ENCODE peak calls at places on chromosome 16, in five cellular contexts. One of them, this sample, is unnamed.

GRCh38 chr16:55040366-55041086 is 109.9 kb downstream of the IRX5 start:
- DNase-seq in sigmoid colon: peak
- DNase-seq in GM12892: no peak
- DNase-seq in lower leg skin: no peak
- DNase-seq in body of pancreas: no peak
- DNase-seq in this sample: no peak

GRCh38 chr16:79747688-79748087 is 147.2 kb upstream of the MAF start:
- DNase-seq in GM12892: no peak
- DNase-seq in body of pancreas: no peak
- DNase-seq in lower leg skin: no peak
- DNase-seq in sigmoid colon: no peak
- DNase-seq in this sample: no peak

GRCh38 chr16:89090669-89091426 is 2.8 kb upstream of the ACSF3 start:
- DNase-seq in lower leg skin: no peak
- DNase-seq in body of pancreas: no peak
- DNase-seq in sigmoid colon: no peak
- DNase-seq in GM12892: no peak
- DNase-seq in this sample: no peak

GRCh38 chr16:47310792-47311211 is 150.1 kb downstream of the ITFG1 start:
- DNase-seq in sigmoid colon: no peak
- DNase-seq in GM12892: no peak
- DNase-seq in lower leg skin: no peak
- DNase-seq in body of pancreas: no peak
- DNase-seq in this sample: no peak

GRCh38 chr16:10080031-10080772 is 102.0 kb downstream of the GRIN2A start:
- DNase-seq in GM12892: no peak
- DNase-seq in lower leg skin: no peak
- DNase-seq in sigmoid colon: peak
- DNase-seq in body of pancreas: peak
- DNase-seq in this sample: no peak

GRCh38 chr16:87757841-87758426 is 7.9 kb downstream of the KLHDC4 start:
- DNase-seq in sigmoid colon: no peak
- DNase-seq in body of pancreas: no peak
- DNase-seq in lower leg skin: no peak
- DNase-seq in GM12892: no peak
- DNase-seq in this sample: no peak

GRCh38 chr16:13940397-13940933 is 20.5 kb downstream of the ERCC4 start:
- DNase-seq in body of pancreas: peak
- DNase-seq in lower leg skin: no peak
- DNase-seq in GM12892: no peak
- DNase-seq in sigmoid colon: no peak
- DNase-seq in this sample: no peak

GRCh38 chr16:11535494-11535893 is 51.2 kb downstream of the LITAF start:
- DNase-seq in body of pancreas: no peak
- DNase-seq in sigmoid colon: no peak
- DNase-seq in lower leg skin: peak
- DNase-seq in GM12892: no peak
- DNase-seq in this sample: no peak

GRCh38 chr16:65543781-65544740 is 422.2 kb upstream of the CDH11 start:
- DNase-seq in GM12892: no peak
- DNase-seq in sigmoid colon: no peak
- DNase-seq in body of pancreas: no peak
- DNase-seq in lower leg skin: no peak
- DNase-seq in this sample: no peak

GRCh38 chr16:20203277-20203676 is 124.0 kb downstream of the GP2 start:
- DNase-seq in GM12892: no peak
- DNase-seq in sigmoid colon: no peak
- DNase-seq in body of pancreas: no peak
- DNase-seq in lower leg skin: no peak
- DNase-seq in this sample: no peak

GRCh38 chr16:57621521-57622268 is 6.7 kb upstream of the ADGRG1 start:
- DNase-seq in lower leg skin: no peak
- DNase-seq in sigmoid colon: peak
- DNase-seq in body of pancreas: peak
- DNase-seq in GM12892: no peak
- DNase-seq in this sample: no peak

GRCh38 chr16:52435573-52435972 is 111.4 kb downstream of the TOX3 start:
- DNase-seq in lower leg skin: no peak
- DNase-seq in body of pancreas: no peak
- DNase-seq in GM12892: no peak
- DNase-seq in sigmoid colon: no peak
- DNase-seq in this sample: no peak

GRCh38 chr16:57815987-57816745 is 13.9 kb upstream of the KIFC3 start:
- DNase-seq in body of pancreas: peak
- DNase-seq in sigmoid colon: peak
- DNase-seq in GM12892: no peak
- DNase-seq in lower leg skin: peak
- DNase-seq in this sample: no peak

GRCh38 chr16:50281391-50282009 is 15.1 kb downstream of the ADCY7 start:
- DNase-seq in GM12892: no peak
- DNase-seq in lower leg skin: no peak
- DNase-seq in sigmoid colon: no peak
- DNase-seq in body of pancreas: no peak
- DNase-seq in this sample: peak

GRCh38 chr16:53457670-53458069 is 23.4 kb downstream of the RBL2 start:
- DNase-seq in body of pancreas: no peak
- DNase-seq in lower leg skin: no peak
- DNase-seq in GM12892: peak
- DNase-seq in sigmoid colon: no peak
- DNase-seq in this sample: peak

GRCh38 chr16:23682181-23682580 is 3.5 kb downstream of the PLK1 start:
- DNase-seq in sigmoid colon: no peak
- DNase-seq in GM12892: no peak
- DNase-seq in lower leg skin: no peak
- DNase-seq in body of pancreas: no peak
- DNase-seq in this sample: no peak

GRCh38 chr16:68436581-68436980 is 11.7 kb downstream of the SMPD3 start:
- DNase-seq in sigmoid colon: no peak
- DNase-seq in lower leg skin: no peak
- DNase-seq in body of pancreas: no peak
- DNase-seq in GM12892: no peak
- DNase-seq in this sample: no peak

GRCh38 chr16:49352923-49353322 is 20.7 kb upstream of the C16orf78 start:
- DNase-seq in lower leg skin: no peak
- DNase-seq in GM12892: no peak
- DNase-seq in sigmoid colon: no peak
- DNase-seq in body of pancreas: no peak
- DNase-seq in this sample: no peak

GRCh38 chr16:11395008-11395948 is 50.0 kb downstream of the RMI2 start:
- DNase-seq in sigmoid colon: peak
- DNase-seq in body of pancreas: no peak
- DNase-seq in GM12892: peak
- DNase-seq in lower leg skin: no peak
- DNase-seq in this sample: peak

GRCh38 chr16:13402601-13403000 is 501.2 kb downstream of the SHISA9 start:
- DNase-seq in sigmoid colon: no peak
- DNase-seq in lower leg skin: no peak
- DNase-seq in body of pancreas: no peak
- DNase-seq in GM12892: no peak
- DNase-seq in this sample: no peak

GRCh38 chr16:68790130-68790761 is 53.1 kb upstream of the TANGO6 start:
- DNase-seq in sigmoid colon: peak
- DNase-seq in lower leg skin: no peak
- DNase-seq in GM12892: no peak
- DNase-seq in body of pancreas: peak
- DNase-seq in this sample: no peak

GRCh38 chr16:49528035-49528434 is 154.4 kb downstream of the C16orf78 start:
- DNase-seq in body of pancreas: no peak
- DNase-seq in GM12892: no peak
- DNase-seq in lower leg skin: no peak
- DNase-seq in sigmoid colon: no peak
- DNase-seq in this sample: no peak

GRCh38 chr16:49456763-49457162 is 83.2 kb downstream of the C16orf78 start:
- DNase-seq in body of pancreas: no peak
- DNase-seq in lower leg skin: no peak
- DNase-seq in sigmoid colon: peak
- DNase-seq in GM12892: no peak
- DNase-seq in this sample: no peak

GRCh38 chr16:4641876-4642275 is 17.2 kb downstream of the MGRN1 start:
- DNase-seq in body of pancreas: no peak
- DNase-seq in lower leg skin: no peak
- DNase-seq in GM12892: no peak
- DNase-seq in sigmoid colon: no peak
- DNase-seq in this sample: no peak

GRCh38 chr16:77469639-77470038 is 34.8 kb upstream of the ADAMTS18 start:
- DNase-seq in sigmoid colon: no peak
- DNase-seq in lower leg skin: no peak
- DNase-seq in GM12892: no peak
- DNase-seq in body of pancreas: no peak
- DNase-seq in this sample: no peak

GRCh38 chr16:65489531-65490023 is 367.7 kb upstream of the CDH11 start:
- DNase-seq in lower leg skin: no peak
- DNase-seq in GM12892: no peak
- DNase-seq in sigmoid colon: no peak
- DNase-seq in body of pancreas: no peak
- DNase-seq in this sample: no peak

GRCh38 chr16:67936876-67937605 is 391 bp upstream of the PSMB10 start:
- DNase-seq in sigmoid colon: no peak
- DNase-seq in body of pancreas: peak
- DNase-seq in lower leg skin: no peak
- DNase-seq in GM12892: peak
- DNase-seq in this sample: peak

GRCh38 chr16:48834576-48834975 is 224.6 kb upstream of the N4BP1 start:
- DNase-seq in body of pancreas: no peak
- DNase-seq in lower leg skin: no peak
- DNase-seq in sigmoid colon: no peak
- DNase-seq in GM12892: no peak
- DNase-seq in this sample: no peak

GRCh38 chr16:27508476-27508875 is 41.2 kb downstream of the GTF3C1 start:
- DNase-seq in lower leg skin: no peak
- DNase-seq in body of pancreas: no peak
- DNase-seq in GM12892: no peak
- DNase-seq in sigmoid colon: no peak
- DNase-seq in this sample: no peak

GRCh38 chr16:4765511-4766474 is 1.2 kb downstream of the ZNF500 start:
- DNase-seq in body of pancreas: no peak
- DNase-seq in GM12892: no peak
- DNase-seq in lower leg skin: no peak
- DNase-seq in sigmoid colon: no peak
- DNase-seq in this sample: no peak

GRCh38 chr16:7471268-7471667 is 138.6 kb downstream of the RBFOX1 start:
- DNase-seq in lower leg skin: no peak
- DNase-seq in body of pancreas: no peak
- DNase-seq in GM12892: no peak
- DNase-seq in sigmoid colon: no peak
- DNase-seq in this sample: no peak

GRCh38 chr16:80527297-80527696 is 13.5 kb upstream of the DYNLRB2 start:
- DNase-seq in lower leg skin: no peak
- DNase-seq in body of pancreas: no peak
- DNase-seq in GM12892: peak
- DNase-seq in sigmoid colon: no peak
- DNase-seq in this sample: peak

GRCh38 chr16:69566437-69567030 is 768 bp downstream of the NFAT5 start:
- DNase-seq in body of pancreas: peak
- DNase-seq in GM12892: peak
- DNase-seq in lower leg skin: peak
- DNase-seq in sigmoid colon: peak
- DNase-seq in this sample: peak

GRCh38 chr16:84194470-84195200 is 3.7 kb downstream of the ADAD2 start:
- DNase-seq in GM12892: no peak
- DNase-seq in lower leg skin: no peak
- DNase-seq in body of pancreas: no peak
- DNase-seq in sigmoid colon: no peak
- DNase-seq in this sample: no peak

GRCh38 chr16:66910175-66910940 is 8.3 kb downstream of the CDH16 start:
- DNase-seq in body of pancreas: no peak
- DNase-seq in lower leg skin: no peak
- DNase-seq in sigmoid colon: no peak
- DNase-seq in GM12892: no peak
- DNase-seq in this sample: no peak
- TF ChIP-seq POLR2A in body of pancreas: no peak
- TF ChIP-seq POLR2A in lower leg skin: no peak
- TF ChIP-seq POLR2A in sigmoid colon: no peak
- TF ChIP-seq POLR2A in GM12892: no peak
- TF ChIP-seq POLR2A in this sample: no peak

GRCh38 chr16:1169285-1170075 is 16.6 kb downstream of the CACNA1H start:
- DNase-seq in body of pancreas: no peak
- DNase-seq in GM12892: no peak
- DNase-seq in lower leg skin: no peak
- DNase-seq in sigmoid colon: peak
- DNase-seq in this sample: no peak
- TF ChIP-seq POLR2A in body of pancreas: no peak
- TF ChIP-seq POLR2A in GM12892: no peak
- TF ChIP-seq POLR2A in lower leg skin: no peak
- TF ChIP-seq POLR2A in sigmoid colon: peak
- TF ChIP-seq POLR2A in this sample: no peak

GRCh38 chr16:62548095-62548494 is 511.9 kb upstream of the CDH8 start:
- DNase-seq in body of pancreas: no peak
- DNase-seq in sigmoid colon: no peak
- DNase-seq in lower leg skin: no peak
- DNase-seq in GM12892: no peak
- DNase-seq in this sample: no peak
- TF ChIP-seq POLR2A in body of pancreas: no peak
- TF ChIP-seq POLR2A in sigmoid colon: no peak
- TF ChIP-seq POLR2A in lower leg skin: no peak
- TF ChIP-seq POLR2A in GM12892: no peak
- TF ChIP-seq POLR2A in this sample: no peak

GRCh38 chr16:3150346-3151218 is 15.8 kb downstream of the ZNF213 start:
- DNase-seq in lower leg skin: peak
- DNase-seq in sigmoid colon: peak
- DNase-seq in body of pancreas: peak
- DNase-seq in GM12892: peak
- DNase-seq in this sample: peak

GRCh38 chr16:3147757-3148104 is 12.9 kb downstream of the ZNF213 start:
- DNase-seq in body of pancreas: no peak
- DNase-seq in sigmoid colon: no peak
- DNase-seq in lower leg skin: no peak
- DNase-seq in GM12892: no peak
- DNase-seq in this sample: no peak

GRCh38 chr16:3148256-3149192 is 13.7 kb downstream of the ZNF213 start:
- DNase-seq in sigmoid colon: no peak
- DNase-seq in GM12892: peak
- DNase-seq in lower leg skin: no peak
- DNase-seq in body of pancreas: no peak
- DNase-seq in this sample: no peak

GRCh38 chr16:3149193-3149530 is 14.3 kb downstream of the ZNF213 start:
- DNase-seq in body of pancreas: no peak
- DNase-seq in GM12892: no peak
- DNase-seq in lower leg skin: no peak
- DNase-seq in sigmoid colon: no peak
- DNase-seq in this sample: no peak

GRCh38 chr16:3149630-3150345 is 15.0 kb downstream of the ZNF213 start:
- DNase-seq in sigmoid colon: peak
- DNase-seq in GM12892: peak
- DNase-seq in lower leg skin: peak
- DNase-seq in body of pancreas: peak
- DNase-seq in this sample: no peak
- TF ChIP-seq POLR2A in sigmoid colon: no peak
- TF ChIP-seq POLR2A in GM12892: no peak
- TF ChIP-seq POLR2A in lower leg skin: no peak
- TF ChIP-seq POLR2A in body of pancreas: no peak
- TF ChIP-seq POLR2A in this sample: no peak

GRCh38 chr16:86300746-86301480 is 209.4 kb upstream of the FOXF1 start:
- DNase-seq in lower leg skin: no peak
- DNase-seq in body of pancreas: no peak
- DNase-seq in GM12892: no peak
- DNase-seq in sigmoid colon: peak
- DNase-seq in this sample: no peak
- TF ChIP-seq POLR2A in lower leg skin: no peak
- TF ChIP-seq POLR2A in body of pancreas: no peak
- TF ChIP-seq POLR2A in GM12892: no peak
- TF ChIP-seq POLR2A in sigmoid colon: no peak
- TF ChIP-seq POLR2A in this sample: no peak

GRCh38 chr16:3400779-3401688 is at the start of the genes ZNF174 and ZSCAN32:
- DNase-seq in sigmoid colon: peak
- DNase-seq in lower leg skin: peak
- DNase-seq in body of pancreas: peak
- DNase-seq in GM12892: peak
- DNase-seq in this sample: peak
- TF ChIP-seq POLR2A in sigmoid colon: peak
- TF ChIP-seq POLR2A in lower leg skin: no peak
- TF ChIP-seq POLR2A in body of pancreas: no peak
- TF ChIP-seq POLR2A in GM12892: peak
- TF ChIP-seq POLR2A in this sample: peak